ENCODE peak calls at places on chromosomes 12 and 14, in six cellular contexts. R is IMR-90, D is HepG2, T is K562, Z is A549, P is SK-N-SH. K is an unnamed sample.

GRCh38 chr14:72826039-72826438 is 67.9 kb downstream of the DPF3 start:
- DNase-seq in Z (no peak), R (no peak), P (no peak), T (peak), D (no peak), K (no peak)

GRCh38 chr12:132776816-132777568 is 15.4 kb upstream of the ANKLE2 start:
- DNase-seq in R (peak), T (no peak), D (no peak), Z (no peak), P (no peak), K (no peak)

GRCh38 chr12:28164644-28165313 is 25.5 kb upstream of the CCDC91 start:
- DNase-seq in R (peak), D (peak), T (no peak), P (no peak), Z (no peak), K (no peak)

GRCh38 chr12:69068431-69068830 is 135.5 kb upstream of the CPM start:
- DNase-seq in R (peak), T (no peak), Z (peak), D (peak), P (no peak), K (no peak)

GRCh38 chr14:106210650-106211049 is 684.3 kb downstream of the TMEM121 start:
- DNase-seq in Z (no peak), P (no peak), D (no peak), R (no peak), T (peak), K (no peak)

GRCh38 chr14:75702107-75702506 is 41.1 kb downstream of the TTLL5 start:
- DNase-seq in P (no peak), Z (no peak), D (no peak), T (no peak), R (no peak), K (no peak)

GRCh38 chr12:49944046-49944445 is 6.5 kb upstream of the AQP2 start:
- DNase-seq in T (no peak), R (no peak), Z (no peak), D (no peak), P (no peak), K (no peak)

GRCh38 chr12:34405286-34406227 is 383.3 kb downstream of the ALG10 start:
- DNase-seq in T (no peak), D (no peak), Z (no peak), R (no peak), P (peak), K (no peak)

GRCh38 chr12:97760601-97761000 is 298.0 kb downstream of the RMST start:
- DNase-seq in P (no peak), R (no peak), T (no peak), D (no peak), Z (no peak), K (no peak)

GRCh38 chr14:75205586-75205985 is 29.2 kb upstream of the TMED10 start:
- DNase-seq in D (no peak), T (no peak), Z (no peak), R (peak), P (no peak), K (no peak)

GRCh38 chr12:111753144-111753881 is 13.4 kb upstream of the ALDH2 start:
- DNase-seq in Z (peak), P (peak), T (peak), R (peak), D (peak), K (no peak)

GRCh38 chr14:51929920-51930682 is 59.2 kb upstream of the RTRAF start:
- DNase-seq in P (no peak), Z (no peak), D (no peak), R (peak), T (no peak), K (no peak)

GRCh38 chr12:90028620-90029051 is 320.0 kb upstream of the ATP2B1 start:
- DNase-seq in R (peak), Z (no peak), D (no peak), P (peak), T (no peak), K (no peak)

GRCh38 chr12:30996752-30997151 is 70.2 kb downstream of the TSPAN11 start:
- DNase-seq in Z (no peak), P (no peak), T (no peak), R (no peak), D (no peak), K (no peak)

GRCh38 chr14:74886001-74886400 is 4.3 kb downstream of the DLST start:
- DNase-seq in D (no peak), Z (no peak), T (no peak), P (no peak), R (peak), K (no peak)

GRCh38 chr14:86646688-86647687 is 1117.0 kb downstream of the FLRT2 start:
- DNase-seq in Z (no peak), P (no peak), T (no peak), D (peak), R (peak), K (no peak)

GRCh38 chr14:100677152-100677924 is 49.4 kb upstream of the DLK1 start:
- DNase-seq in D (peak), T (peak), P (peak), Z (no peak), R (no peak), K (no peak)

GRCh38 chr12:80778005-80778541 is 61.4 kb downstream of the MYF5 start:
- DNase-seq in Z (no peak), R (peak), T (peak), D (peak), P (peak), K (peak)

GRCh38 chr12:1878695-1879094 is 39.8 kb downstream of the CACNA2D4 start:
- DNase-seq in D (no peak), R (no peak), Z (no peak), P (peak), T (no peak), K (no peak)

GRCh38 chr12:53071591-53072551 is 7.3 kb downstream of the SPRYD3 start:
- DNase-seq in P (peak), T (peak), R (peak), Z (no peak), D (no peak), K (no peak)

GRCh38 chr12:50934981-50935807 is 17.1 kb upstream of the HIGD1C start:
- DNase-seq in D (peak), Z (no peak), R (peak), P (no peak), T (no peak), K (no peak)

GRCh38 chr14:28780843-28781503 is 14.4 kb downstream of the FOXG1 start:
- DNase-seq in D (no peak), R (no peak), Z (no peak), T (no peak), P (no peak), K (no peak)

GRCh38 chr12:11827096-11827841 is 177.8 kb downstream of the ETV6 start:
- DNase-seq in P (no peak), R (no peak), T (peak), Z (no peak), D (no peak), K (no peak)

GRCh38 chr12:113392988-113393579 is 10.6 kb downstream of the SDS start:
- DNase-seq in Z (no peak), T (peak), R (no peak), D (peak), P (peak), K (peak)

GRCh38 chr12:47014474-47014873 is 64.9 kb upstream of the PCED1B start:
- DNase-seq in D (no peak), P (no peak), R (peak), Z (no peak), T (no peak), K (no peak)

GRCh38 chr14:100237735-100238418 is 1.1 kb upstream of the YY1 start:
- DNase-seq in R (peak), T (peak), Z (peak), P (peak), D (peak), K (no peak)

GRCh38 chr12:17239874-17240273 is 633.9 kb upstream of the LMO3 start:
- DNase-seq in R (no peak), Z (no peak), T (no peak), P (no peak), D (no peak), K (no peak)

GRCh38 chr12:97616936-97617335 is 154.3 kb downstream of the RMST start:
- DNase-seq in D (no peak), T (no peak), Z (no peak), P (no peak), R (no peak), K (no peak)

GRCh38 chr12:112169966-112170365 is 44.6 kb downstream of the TRAFD1 start:
- DNase-seq in Z (no peak), R (no peak), T (no peak), D (no peak), P (no peak), K (no peak)

GRCh38 chr14:105844047-105844630 is 317.8 kb downstream of the TMEM121 start:
- DNase-seq in T (no peak), R (no peak), D (no peak), P (no peak), Z (no peak), K (no peak)

GRCh38 chr12:27179399-27180214 is 64.5 kb upstream of the STK38L start:
- DNase-seq in Z (peak), T (no peak), P (no peak), D (peak), R (peak), K (peak)

DNA sequence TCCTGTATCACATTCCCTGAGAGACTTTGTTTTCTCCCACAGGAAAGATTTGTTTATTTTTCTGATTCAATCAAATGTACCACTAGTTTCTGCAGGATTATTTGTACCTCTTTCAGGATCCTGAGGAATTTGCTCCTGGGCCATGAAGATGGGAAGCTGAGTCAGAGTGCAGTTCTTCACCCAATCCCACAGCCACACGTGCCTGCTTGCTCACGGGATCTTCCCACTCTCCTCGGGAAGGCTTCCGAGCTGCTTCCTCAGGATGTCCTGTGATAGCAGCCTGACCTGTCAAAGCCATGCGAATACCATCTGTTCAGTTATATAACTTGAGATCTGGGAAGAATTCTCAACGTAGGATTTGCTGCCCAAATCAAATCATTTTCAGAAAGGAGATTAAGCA is 41.8 kb upstream of the HIF1A start:
- DNase-seq in T (no peak), Z (no peak), P (no peak), D (no peak), R (peak), K (no peak)
- TF ChIP-seq SMC3 in T (no peak), Z (no peak), P (no peak), D (no peak), R (no peak), K (no peak)

GRCh38 chr14:103428732-103429556 is 43.7 kb downstream of the MARK3 start:
- DNase-seq in T (no peak), R (no peak), D (no peak), P (no peak), Z (no peak), K (no peak)

GRCh38 chr14:103422981-103423600 is 37.9 kb downstream of the MARK3 start:
- DNase-seq in P (no peak), Z (no peak), R (peak), T (peak), D (no peak), K (no peak)

GRCh38 chr14:103432627-103433026 is 47.4 kb downstream of the MARK3 start:
- DNase-seq in R (no peak), Z (no peak), P (no peak), T (no peak), D (no peak), K (no peak)

GRCh38 chr14:103427485-103428443 is 42.5 kb downstream of the MARK3 start:
- DNase-seq in Z (no peak), P (no peak), R (peak), T (peak), D (no peak), K (peak)
- TF ChIP-seq SMC3 in Z (no peak), P (no peak), R (no peak), T (no peak), D (no peak), K (no peak)

GRCh38 chr12:48789858-48790326 is 1.0 kb upstream of the ADCY6 start:
- DNase-seq in T (no peak), P (no peak), R (no peak), Z (no peak), D (no peak), K (no peak)

GRCh38 chr12:48786591-48787544 is 2.0 kb downstream of the ADCY6 start:
- DNase-seq in Z (no peak), T (no peak), R (no peak), P (peak), D (no peak), K (no peak)

GRCh38 chr12:48788522-48788851 is 402 bp downstream of the ADCY6 start:
- DNase-seq in T (no peak), R (no peak), D (no peak), P (peak), Z (no peak), K (no peak)

GRCh38 chr12:48787791-48788521 is 933 bp downstream of the ADCY6 start:
- DNase-seq in T (no peak), P (peak), Z (no peak), D (no peak), R (no peak), K (no peak)

GRCh38 chr12:48788852-48789775 is at the start of gene ADCY6:
- DNase-seq in R (peak), D (peak), T (no peak), Z (peak), P (peak), K (no peak)
- TF ChIP-seq SMC3 in R (no peak), D (no peak), T (no peak), Z (no peak), P (no peak), K (no peak)

GRCh38 chr14:88706425-88706824 is 86.3 kb downstream of the EML5 start:
- DNase-seq in D (no peak), T (no peak), R (peak), P (no peak), Z (no peak), K (no peak)
- TF ChIP-seq SMC3 in D (no peak), T (no peak), R (no peak), P (no peak), Z (no peak), K (no peak)

DNA sequence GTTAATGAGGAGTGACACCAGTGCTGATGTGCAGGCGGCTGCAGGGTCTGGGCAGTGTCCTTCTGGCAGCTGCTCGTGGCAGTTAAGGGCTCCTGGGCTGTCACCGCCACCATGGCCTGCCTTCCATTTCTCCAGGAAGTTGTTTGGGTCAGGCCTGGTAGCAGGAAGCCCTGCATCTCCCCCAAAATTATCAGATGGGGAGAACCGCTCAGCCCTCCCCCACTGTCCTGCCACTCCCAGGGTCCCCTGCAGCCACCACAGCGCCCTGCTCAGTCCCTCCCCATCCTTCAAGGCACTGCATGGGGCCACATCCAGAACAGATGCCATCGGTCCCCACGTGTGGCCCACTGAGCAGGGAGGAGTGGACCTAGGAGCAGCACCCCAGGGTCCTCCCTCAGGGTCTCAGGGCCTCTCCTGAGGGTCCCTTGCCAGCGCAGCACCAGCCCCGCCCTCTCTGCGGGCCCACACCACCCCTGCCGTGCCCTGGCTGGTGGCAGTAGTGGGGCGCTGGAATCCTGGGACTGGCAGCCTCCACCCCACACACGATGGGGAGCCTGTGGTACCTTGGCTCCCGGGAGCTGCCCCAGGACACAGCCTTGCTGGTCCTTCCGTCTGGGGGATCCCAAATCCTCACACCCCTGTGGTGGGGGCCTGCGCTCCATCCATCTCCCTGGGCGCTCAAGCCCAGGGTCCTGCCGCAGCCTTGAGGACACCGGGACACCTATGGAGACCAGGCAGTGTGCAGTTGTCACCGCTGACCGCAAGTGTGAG is 10.3 kb upstream of the AMN start:
- DNase-seq in D (no peak), Z (no peak), P (peak), R (no peak), T (no peak), K (no peak)
- TF ChIP-seq SMC3 in D (no peak), Z (no peak), P (no peak), R (no peak), T (no peak), K (no peak)